ENCODE peak calls at places on chromosomes 6 and 20, in four cellular contexts. L is neural progenitor cell, F is NB4, N is heart right ventricle. V is an unnamed sample.

GRCh38 chr20:51128198-51128597 is 105.3 kb upstream of the KCNG1 start:
- DNase-seq in L (no peak), F (no peak), N (no peak), V (peak; percentile 69)

GRCh38 chr6:32622545-32623401 is 14.4 kb upstream of the HLA-DQA1 start:
- DNase-seq in L (peak; percentile 87), N (peak; percentile 22), F (peak; percentile 62), V (peak; percentile 94)

GRCh38 chr6:166747644-166748595 is 120.9 kb upstream of the RPS6KA2 start:
- DNase-seq in L (no peak), N (no peak), F (peak; percentile 76), V (no peak)

GRCh38 chr6:38876470-38876869 is 161.4 kb downstream of the DNAH8 start:
- DNase-seq in N (no peak), L (peak; percentile 17), F (no peak), V (peak; percentile 24)

GRCh38 chr6:30885481-30885998 is 1.2 kb downstream of the DDR1 start:
- DNase-seq in N (no peak), L (peak; percentile 26), F (no peak), V (no peak)

GRCh38 chr6:170052991-170053821 is 237.7 kb downstream of the DLL1 start:
- DNase-seq in N (no peak), F (no peak), L (no peak), V (no peak)

GRCh38 chr6:53956068-53956711 is 155.1 kb upstream of the MLIP start:
- DNase-seq in F (peak; percentile 42), N (peak; percentile 51), L (peak; percentile 81), V (peak; percentile 40)

GRCh38 chr6:137044366-137045220 is at the start of gene IL20RA:
- DNase-seq in N (peak; percentile 41), F (no peak), L (peak; percentile 57), V (peak; percentile 10)

GRCh38 chr20:42100137-42100704 is 482.0 kb upstream of the CHD6 start:
- DNase-seq in F (no peak), L (no peak), N (no peak), V (no peak)

GRCh38 chr6:9028086-9028485 is 592.7 kb upstream of the SLC35B3 start:
- DNase-seq in F (no peak), N (no peak), L (no peak), V (no peak)

GRCh38 chr6:45728674-45729073 is 287.0 kb downstream of the CLIC5 start:
- DNase-seq in F (no peak), N (no peak), L (no peak), V (no peak)

GRCh38 chr20:53707341-53708102 is 113.9 kb upstream of the ZNF217 start:
- DNase-seq in N (no peak), F (peak; percentile 63), L (no peak), V (peak; percentile 67)

GRCh38 chr6:40950986-40951730 is 87.9 kb downstream of the UNC5CL start:
- DNase-seq in L (no peak), F (no peak), N (no peak), V (no peak)

GRCh38 chr6:105835373-105835772 is 250.8 kb upstream of the PRDM1 start:
- DNase-seq in F (peak; percentile 83), N (no peak), L (peak; percentile 78), V (peak; percentile 61)

GRCh38 chr6:155126727-155127439 is 131.8 kb downstream of the TIAM2 start:
- DNase-seq in L (no peak), F (peak; percentile 46), N (no peak), V (peak; percentile 20)

GRCh38 chr6:43246301-43247114 is 3.2 kb downstream of the TTBK1 start:
- DNase-seq in F (no peak), L (peak; percentile 92), N (peak; percentile 62), V (peak; percentile 57)

GRCh38 chr6:135985471-135985870 is 134.0 kb downstream of the PDE7B start:
- DNase-seq in L (no peak), F (no peak), N (no peak), V (no peak)

DNA sequence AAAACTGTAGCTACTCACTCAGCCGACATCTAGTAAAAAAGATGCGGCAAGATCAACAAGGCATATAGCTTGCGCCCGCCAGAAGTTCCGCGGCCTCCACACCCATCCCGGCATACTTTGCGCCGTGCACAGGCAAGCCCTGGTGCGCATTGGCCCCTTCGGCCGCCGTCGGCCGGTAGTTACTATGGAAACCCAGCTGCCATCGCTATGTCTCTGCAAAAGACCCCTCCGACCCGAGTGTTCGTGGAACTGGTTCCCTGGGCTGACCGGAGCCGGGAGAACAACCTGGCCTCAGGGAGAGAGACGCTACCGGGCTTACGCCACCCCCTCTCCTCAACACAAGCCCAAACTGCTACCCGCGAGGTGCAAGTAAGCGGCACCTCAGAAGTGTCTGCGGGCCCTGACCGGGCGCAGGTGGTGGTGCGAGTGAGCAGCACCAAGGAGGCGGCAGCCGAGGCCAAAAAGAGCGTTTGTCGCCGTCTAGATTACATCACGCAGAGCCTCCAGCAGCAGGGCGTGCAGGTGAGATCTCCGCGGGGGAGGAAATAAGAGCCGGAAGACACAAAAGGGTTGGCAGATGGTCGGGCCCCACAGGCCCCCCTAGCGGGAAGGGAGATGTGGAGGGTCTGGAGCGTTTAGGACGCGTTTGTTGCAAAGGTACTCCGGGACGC is at the start of gene IRAK1BP1:
- DNase-seq in F (peak; percentile 90), N (peak; percentile 82), L (peak; percentile 84), V (peak; percentile 93)
- TF ChIP-seq CTCF in F (peak; percentile 23), N (no peak), L (peak; percentile 37), V (peak; percentile 5)

GRCh38 chr6:140078552-140079126 is 704.2 kb upstream of the CITED2 start:
- DNase-seq in N (no peak), F (no peak), L (no peak), V (no peak)
- H3K4me3 ChIP-seq in N (no peak overlapping the region), F (no peak overlapping the region), L (no peak overlapping the region), V (no peak overlapping the region)

GRCh38 chr20:44651507-44652373 is at the start of gene ADA:
- DNase-seq in F (peak; percentile 73), N (peak; percentile 79), L (peak; percentile 89), V (peak; percentile 71)
- TF ChIP-seq CTCF in F (no peak), N (no peak), L (no peak), V (peak; percentile 4)

DNA sequence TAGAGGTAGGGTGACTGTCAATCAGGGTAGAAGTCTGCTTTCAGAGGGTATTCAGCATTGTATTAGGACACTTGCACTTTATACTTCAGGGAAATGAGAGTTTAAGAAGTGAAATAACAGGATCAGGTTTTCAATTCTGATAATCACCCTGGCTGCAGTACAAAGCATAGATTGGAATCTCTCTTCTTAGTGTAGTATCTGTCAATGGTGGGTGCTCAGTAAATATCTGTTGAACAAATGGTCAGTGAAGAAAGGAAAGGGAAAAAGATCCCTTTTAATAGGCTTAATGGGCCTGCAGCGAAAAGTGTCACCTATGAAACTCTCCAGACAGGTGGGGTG is 18.7 kb downstream of the TUBB2B start:
- DNase-seq in N (no peak), L (no peak), F (no peak), V (no peak)
- H3K4me3 ChIP-seq in N (no peak overlapping the region), L (no peak overlapping the region), F (no peak overlapping the region), V (peak overlapping the region; percentile 4)

GRCh38 chr20:43844778-43845614 is 69.7 kb upstream of the TOX2 start:
- DNase-seq in L (no peak), F (peak; percentile 40), N (peak; percentile 33), V (no peak)
- TF ChIP-seq CTCF in L (no peak), F (peak; percentile 16), N (peak; percentile 37), V (no peak)

V was measured in GM12865.